ENCODE peak calls at places on chromosomes 4 and X, in ten cellular contexts. Y, T, C, M, Z, L, S, Q, U and P are unnamed samples.

GRCh38 chr4:20408596-20408995 is 156.9 kb downstream of the SLIT2 start:
- DNase-seq in Y (peak), T (peak), C (no peak), M (no peak), Z (no peak), L (no peak), S (peak), Q (no peak), U (no peak), P (no peak)

GRCh38 chrX:19291086-19291485 is 52.6 kb upstream of the PDHA1 start:
- DNase-seq in Y (no peak), T (no peak), C (no peak), M (no peak), Z (no peak), L (no peak), S (no peak), Q (no peak), U (no peak), P (peak)

GRCh38 chrX:69243276-69243675 is 78.0 kb upstream of the PJA1 start:
- DNase-seq in Y (no peak), T (no peak), C (no peak), M (no peak), Z (no peak), L (no peak), S (no peak), Q (no peak), U (no peak), P (no peak)

GRCh38 chr4:184419976-184420375 is 54.4 kb downstream of the IRF2 start:
- DNase-seq in Y (no peak), T (no peak), C (no peak), M (no peak), Z (no peak), L (no peak), S (no peak), Q (no peak), U (no peak), P (no peak)

GRCh38 chrX:11557120-11557519 is 108.6 kb downstream of the ARHGAP6 start:
- DNase-seq in Y (peak), T (peak), C (no peak), M (no peak), Z (no peak), L (no peak), S (peak), Q (no peak), U (no peak), P (no peak)

GRCh38 chrX:77346859-77347258 is 100.3 kb upstream of the FGF16 start:
- DNase-seq in Y (no peak), T (no peak), C (no peak), M (no peak), Z (no peak), L (no peak), S (no peak), Q (no peak), U (no peak), P (no peak)

GRCh38 chrX:150841466-150842197 is 56.8 kb downstream of the CD99L2 start:
- DNase-seq in Y (peak), T (peak), C (no peak), M (no peak), Z (no peak), L (no peak), S (peak), Q (no peak), U (no peak), P (no peak)

GRCh38 chrX:132612990-132613564 is 124.2 kb upstream of the MBNL3 start:
- DNase-seq in Y (peak), T (peak), C (peak), M (peak), Z (peak), L (peak), S (peak), Q (no peak), U (peak), P (peak)

GRCh38 chr4:166318810-166319525 is 445.9 kb downstream of the TLL1 start:
- DNase-seq in Y (peak), T (peak), C (no peak), M (no peak), Z (no peak), L (no peak), S (no peak), Q (no peak), U (no peak), P (no peak)

GRCh38 chr4:100929753-100930152 is 411.9 kb upstream of the EMCN start:
- DNase-seq in Y (no peak), T (no peak), C (no peak), M (no peak), Z (no peak), L (no peak), S (no peak), Q (no peak), U (no peak), P (peak)

GRCh38 chr4:41212221-41213203 is 1.8 kb downstream of the APBB2 start:
- DNase-seq in Y (peak), T (peak), C (peak), M (no peak), Z (peak), L (peak), S (peak), Q (peak), U (no peak), P (peak)

GRCh38 chrX:21305799-21306336 is 68.3 kb upstream of the CNKSR2 start:
- DNase-seq in Y (no peak), T (no peak), C (no peak), M (no peak), Z (no peak), L (no peak), S (no peak), Q (no peak), U (no peak), P (no peak)

DNA sequence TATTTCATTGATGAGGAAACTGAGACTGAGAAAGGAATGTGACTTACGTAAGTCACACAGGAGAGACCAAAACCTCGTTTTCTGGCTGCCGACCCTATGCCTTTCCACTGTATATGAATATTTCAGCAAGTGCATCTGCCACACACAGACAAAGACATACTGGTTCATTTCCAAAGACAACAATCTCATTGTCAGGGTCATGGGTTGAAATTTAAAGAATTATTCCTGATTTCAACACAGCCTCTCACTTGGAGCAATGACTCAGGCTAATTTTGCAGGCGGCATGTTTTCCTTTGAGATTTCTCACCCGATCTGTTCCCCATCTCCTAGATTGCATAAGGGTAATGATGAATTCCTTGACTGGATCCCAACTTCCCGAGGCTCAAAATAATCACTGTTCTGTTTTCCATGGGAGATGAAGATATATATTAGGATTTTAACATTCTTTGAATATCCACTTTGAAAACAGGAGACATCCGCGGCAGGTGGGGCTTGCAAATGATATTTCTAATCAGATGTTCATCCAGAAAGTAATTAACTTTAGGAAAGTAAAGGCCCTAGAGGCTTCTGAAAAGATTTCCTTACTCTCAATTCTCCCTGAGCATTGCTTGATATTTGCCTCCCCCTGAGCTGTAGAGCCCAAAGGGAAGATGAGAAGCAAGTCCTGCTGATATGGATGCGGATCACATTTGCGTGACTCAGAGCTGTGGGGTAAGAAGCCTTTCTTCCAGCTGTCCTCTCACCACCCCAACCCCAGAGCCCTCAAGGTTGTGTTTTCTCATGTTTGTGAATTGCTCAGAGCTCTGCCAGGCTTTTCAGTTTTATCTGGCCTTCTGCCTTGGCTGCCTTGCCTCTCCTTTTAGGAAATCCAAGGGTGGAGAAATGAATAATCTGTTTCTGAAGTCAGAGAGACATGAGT is 361.1 kb upstream of the BOD1L1 start:
- DNase-seq in Y (peak), T (peak), C (no peak), M (no peak), Z (no peak), L (peak), S (peak), Q (no peak), U (no peak), P (no peak)
- H3K4me3 ChIP-seq in Y (no peak), T (no peak), C (no peak), M (no peak), Z (no peak), L (no peak), S (no peak), Q (no peak), U (no peak), P (no peak)

GRCh38 chr4:68267433-68267944 is 22.0 kb upstream of the TMPRSS11B start:
- DNase-seq in Y (peak), T (peak), C (no peak), M (no peak), Z (no peak), L (no peak), S (peak), Q (no peak), U (no peak), P (no peak)

GRCh38 chr4:68272860-68273259 is 27.4 kb upstream of the TMPRSS11B start:
- DNase-seq in Y (no peak), T (peak), C (no peak), M (no peak), Z (no peak), L (no peak), S (no peak), Q (no peak), U (no peak), P (peak)

GRCh38 chr4:68278045-68278444 is 32.6 kb upstream of the TMPRSS11B start:
- DNase-seq in Y (no peak), T (no peak), C (no peak), M (no peak), Z (no peak), L (no peak), S (no peak), Q (no peak), U (no peak), P (no peak)

GRCh38 chr4:68271851-68272756 is 26.6 kb upstream of the TMPRSS11B start:
- DNase-seq in Y (peak), T (peak), C (peak), M (no peak), Z (peak), L (no peak), S (peak), Q (no peak), U (no peak), P (peak)
- H3K4me3 ChIP-seq in Y (peak), T (peak), C (peak), M (no peak), Z (no peak), L (no peak), S (peak), Q (no peak), U (peak), P (peak)

GRCh38 chr4:13539047-13539720 is 5.1 kb downstream of the NKX3-2 start:
- DNase-seq in Y (no peak), T (peak), C (peak), M (no peak), Z (no peak), L (no peak), S (no peak), Q (no peak), U (no peak), P (peak)
- H3K4me3 ChIP-seq in Y (no peak), T (no peak), C (peak), M (no peak), Z (no peak), L (peak), S (no peak), Q (no peak), U (no peak), P (no peak)

GRCh38 chr4:2393353-2394270 is 24.8 kb downstream of the ZFYVE28 start:
- DNase-seq in Y (peak), T (peak), C (no peak), M (no peak), Z (peak), L (no peak), S (no peak), Q (no peak), U (peak), P (peak)
- H3K4me3 ChIP-seq in Y (peak), T (no peak), C (no peak), M (peak), Z (no peak), L (no peak), S (no peak), Q (no peak), U (peak), P (no peak)

DNA sequence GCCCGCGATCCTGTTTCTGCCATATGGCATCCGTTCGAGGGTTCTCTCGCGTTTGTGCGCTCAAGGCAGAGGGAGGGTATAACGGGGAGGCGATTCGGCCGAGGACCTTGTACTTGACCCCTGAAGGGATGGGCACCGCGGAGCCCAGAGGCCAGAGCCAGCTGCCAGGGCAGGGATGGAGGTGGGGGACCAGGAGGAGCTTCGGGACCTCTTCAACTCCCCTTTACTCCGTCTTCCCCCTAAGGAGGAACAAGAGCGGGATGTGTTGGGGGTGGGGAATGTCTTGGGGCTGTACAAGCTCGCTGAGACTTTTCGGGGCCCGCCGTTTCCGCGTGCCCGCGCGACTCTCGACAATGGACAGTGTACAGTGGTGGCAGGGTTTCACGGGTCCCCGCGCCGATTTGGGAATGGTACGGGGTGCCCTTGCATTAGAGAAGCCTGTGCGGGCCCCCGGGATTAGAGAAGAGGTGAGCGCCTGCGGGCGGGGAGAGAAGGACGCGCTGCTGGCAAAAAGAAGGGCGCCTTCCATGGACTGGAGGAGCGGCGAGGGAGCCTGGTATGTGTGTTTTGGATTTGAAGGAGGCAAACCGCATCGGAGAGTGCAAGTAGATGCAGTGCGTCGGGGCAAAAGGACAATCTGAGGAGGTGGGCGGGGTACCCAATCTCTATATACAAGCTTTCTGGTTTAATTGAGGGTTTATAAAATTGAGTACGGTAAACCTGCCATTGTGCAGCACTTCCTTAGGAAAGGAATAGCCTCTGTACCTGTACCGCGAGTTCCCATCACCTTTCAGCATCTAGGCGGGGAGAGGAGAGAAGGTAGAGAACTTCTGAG is 841 bp downstream of the UGT8 start:
- DNase-seq in Y (no peak), T (peak), C (peak), M (no peak), Z (no peak), L (no peak), S (peak), Q (no peak), U (peak), P (peak)
- H3K4me3 ChIP-seq in Y (peak), T (no peak), C (no peak), M (peak), Z (peak), L (peak), S (peak), Q (peak), U (peak), P (peak)